ENCODE peak calls at places on chromosomes 6 and 20, in eight cellular contexts. E is PC-3, A is GM23338, L is Panc1, B is right lobe of liver, M is mesenchymal stem cell, Y is K562, Z is ovary. O is an unnamed sample.

GRCh38 chr6:1596088-1596852 is 13.4 kb upstream of the FOXC1 start:
- DNase-seq in Y (peak; percentile 89), B (no peak), M (peak; percentile 47), E (peak; percentile 66), A (peak; percentile 82), Z (peak; percentile 71), L (peak; percentile 46), O (no peak)

GRCh38 chr20:40262219-40262618 is 426.8 kb downstream of the MAFB start:
- DNase-seq in E (no peak), Z (no peak), A (no peak), M (peak; percentile 24), Y (no peak), L (no peak), B (no peak), O (no peak)

GRCh38 chr6:108798672-108799355 is 49.4 kb upstream of the ARMC2 start:
- DNase-seq in Z (no peak), E (no peak), L (no peak), M (no peak), B (peak; percentile 63), A (peak; percentile 27), Y (no peak), O (peak; percentile 76)

GRCh38 chr6:156595481-156595880 is 181.7 kb upstream of the ARID1B start:
- DNase-seq in A (no peak), E (peak; percentile 15), M (no peak), Y (no peak), Z (no peak), B (no peak), L (no peak), O (no peak)

GRCh38 chr6:108587258-108588059 is 26.7 kb downstream of the FOXO3 start:
- DNase-seq in E (peak; percentile 56), B (no peak), M (peak; percentile 91), Z (no peak), Y (no peak), L (no peak), A (no peak), O (no peak)

GRCh38 chr6:167699141-167700036 is 127.3 kb upstream of the AFDN start:
- DNase-seq in Y (no peak), E (peak; percentile 46), Z (peak; percentile 59), A (no peak), M (peak; percentile 64), B (peak; percentile 61), L (no peak), O (peak; percentile 93)

GRCh38 chr20:14401479-14402138 is 64.2 kb upstream of the FLRT3 start:
- DNase-seq in B (no peak), E (no peak), M (no peak), Y (no peak), A (peak; percentile 12), L (no peak), Z (no peak), O (no peak)

GRCh38 chr20:64158346-64159285 is 5.6 kb upstream of the MYT1 start:
- DNase-seq in L (no peak), M (no peak), Y (no peak), A (no peak), Z (no peak), E (no peak), B (no peak), O (peak; percentile 60)

GRCh38 chr20:16350465-16350864 is 222.8 kb downstream of the KIF16B start:
- DNase-seq in A (no peak), E (peak; percentile 92), Y (no peak), B (no peak), M (no peak), L (peak; percentile 10), Z (no peak), O (no peak)

GRCh38 chr20:13384132-13384531 is 163.1 kb downstream of the ISM1 start:
- DNase-seq in A (no peak), Z (no peak), Y (no peak), L (no peak), M (no peak), E (no peak), B (no peak), O (no peak)

GRCh38 chr20:64146936-64147451 is 17.3 kb upstream of the MYT1 start:
- DNase-seq in Z (no peak), L (no peak), E (no peak), A (no peak), M (no peak), Y (no peak), B (peak; percentile 37), O (peak; percentile 46)

GRCh38 chr20:21360686-21361085 is 36.6 kb downstream of the NKX2-4 start:
- DNase-seq in A (no peak), Z (no peak), L (no peak), M (peak; percentile 71), Y (no peak), B (no peak), E (no peak), O (no peak)

GRCh38 chr6:7249946-7250643 is 62.9 kb downstream of the SSR1 start:
- DNase-seq in Z (no peak), Y (no peak), M (no peak), B (no peak), E (peak; percentile 21), L (no peak), A (no peak), O (no peak)

GRCh38 chr6:7247828-7248227 is 65.2 kb downstream of the SSR1 start:
- DNase-seq in B (no peak), E (no peak), Y (no peak), A (no peak), L (no peak), M (no peak), Z (no peak), O (peak; percentile 56)

GRCh38 chr6:7247179-7247456 is 65.9 kb downstream of the SSR1 start:
- DNase-seq in E (no peak), Y (no peak), B (no peak), Z (no peak), A (no peak), L (no peak), M (no peak), O (peak; percentile 47)

GRCh38 chr6:7250812-7251211 is 62.2 kb downstream of the SSR1 start:
- DNase-seq in M (no peak), E (no peak), Z (no peak), Y (no peak), L (no peak), B (no peak), A (no peak), O (no peak)

GRCh38 chr6:7249391-7249790 is 63.6 kb downstream of the SSR1 start:
- DNase-seq in L (no peak), Y (no peak), A (no peak), M (no peak), B (no peak), E (no peak), Z (no peak), O (no peak)
- H3K36me3 ChIP-seq in L (peaks cover 2% of the 10 kb centered on the region), Y (peaks cover 78% of the 10 kb centered on the region), A (no peaks in the 10 kb centered on the region), M (peaks cover 79% of the 10 kb centered on the region), B (peaks cover 7% of the 10 kb centered on the region), E (peaks cover 43% of the 10 kb centered on the region), Z (no peaks in the 10 kb centered on the region), O (peaks cover 30% of the 10 kb centered on the region)

GRCh38 chr20:4819901-4820300 is 98.2 kb downstream of the PRND start:
- DNase-seq in B (no peak), M (no peak), E (no peak), Y (no peak), L (no peak), Z (no peak), A (no peak), O (peak; percentile 23)
- H3K4me1 ChIP-seq in B (peaks cover 18% of the 10 kb centered on the region), M (peaks cover 30% of the 10 kb centered on the region), E (peaks cover 30% of the 10 kb centered on the region), Y (peaks cover 12% of the 10 kb centered on the region), L (no peaks in the 10 kb centered on the region), Z (peaks cover 7% of the 10 kb centered on the region), A (peaks cover 16% of the 10 kb centered on the region), O (peaks cover 3% of the 10 kb centered on the region)

GRCh38 chr20:35719717-35720116 is 20.5 kb downstream of the ROMO1 start:
- DNase-seq in L (no peak), Y (no peak), B (no peak), A (no peak), E (no peak), M (no peak), Z (no peak), O (no peak)

GRCh38 chr20:35721621-35722020 is 20.4 kb downstream of the RBM39 start:
- DNase-seq in B (no peak), Z (no peak), L (no peak), A (no peak), Y (no peak), M (no peak), E (no peak), O (no peak)

GRCh38 chr20:35718972-35719635 is 19.9 kb downstream of the ROMO1 start:
- DNase-seq in Y (no peak), B (no peak), Z (no peak), A (no peak), L (no peak), E (no peak), M (no peak), O (no peak)

GRCh38 chr20:35721219-35721618 is 20.8 kb downstream of the RBM39 start:
- DNase-seq in E (no peak), Z (no peak), M (no peak), A (no peak), Y (no peak), L (no peak), B (no peak), O (no peak)

DNA sequence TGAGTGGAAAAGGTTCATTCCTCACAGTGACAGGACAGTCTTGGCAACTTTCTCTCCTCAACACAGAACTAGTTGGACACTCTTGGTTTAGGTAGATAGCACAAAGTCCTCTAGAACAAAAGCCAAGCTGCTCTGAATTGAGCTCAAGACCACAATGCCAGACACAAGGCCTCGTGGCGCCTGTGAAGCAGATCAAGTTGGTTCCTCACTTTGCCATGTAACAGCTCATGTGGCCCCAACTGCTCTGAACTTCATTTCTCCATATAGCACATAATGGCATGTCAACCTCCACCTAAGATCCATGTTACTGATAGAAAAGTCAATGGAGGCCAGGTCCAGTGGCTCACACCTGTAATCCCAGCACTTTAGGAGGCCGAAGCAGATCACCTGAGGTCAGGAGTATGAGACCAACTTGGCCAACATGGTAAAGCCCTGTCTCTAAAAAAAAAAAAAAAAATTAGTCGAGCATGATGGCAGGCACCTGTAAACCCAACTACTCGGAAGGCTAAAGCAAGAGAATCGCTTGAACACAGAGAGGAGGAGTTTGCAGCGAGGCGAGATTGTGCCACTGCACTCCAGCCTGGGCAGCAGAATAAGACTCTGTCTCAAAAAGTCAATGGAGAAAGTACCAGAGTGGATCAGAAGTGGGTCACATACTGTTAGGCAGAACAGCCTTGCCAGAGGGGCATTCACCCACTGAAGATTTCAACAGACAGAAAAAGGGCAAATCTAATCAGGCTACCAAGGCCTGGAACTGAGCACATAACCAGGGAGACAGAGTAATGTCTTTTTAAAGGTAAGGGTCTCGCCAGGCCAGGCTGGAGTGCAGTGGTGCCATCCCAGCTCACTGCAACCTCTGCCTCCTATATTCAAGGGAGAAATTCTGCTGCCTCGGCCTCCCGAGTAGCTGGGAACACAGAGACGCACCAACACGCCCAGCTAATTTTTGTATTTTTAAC is 21.2 kb downstream of the ROMO1 start:
- DNase-seq in Y (no peak), A (no peak), Z (no peak), B (no peak), M (no peak), L (no peak), E (no peak), O (no peak)
- H3K36me3 ChIP-seq in Y (peaks cover 98% of the 10 kb centered on the region), A (peaks cover 98% of the 10 kb centered on the region), Z (peaks cover 2% of the 10 kb centered on the region), B (peaks cover 62% of the 10 kb centered on the region), M (peaks cover 97% of the 10 kb centered on the region), L (peaks cover 43% of the 10 kb centered on the region), E (peaks cover 90% of the 10 kb centered on the region), O (peaks cover 80% of the 10 kb centered on the region)

GRCh38 chr6:139156102-139156501 is 21.2 kb downstream of the HECA start:
- DNase-seq in Z (no peak), B (no peak), M (no peak), Y (no peak), A (no peak), L (no peak), E (no peak), O (no peak)
- H3K4me1 ChIP-seq in Z (peaks cover 3% of the 10 kb centered on the region), B (no peaks in the 10 kb centered on the region), M (peaks cover 5% of the 10 kb centered on the region), Y (no peaks in the 10 kb centered on the region), A (peaks cover 5% of the 10 kb centered on the region), L (no peaks in the 10 kb centered on the region), E (no peaks in the 10 kb centered on the region), O (peaks cover 5% of the 10 kb centered on the region)

O was measured in kidney.